ENCODE peak calls at places on chromosomes 3 and 15, in ten cellular contexts. One of them, this sample, is unnamed. For H3K4me1, the result is how much of the 10 kb centered on the place peaks cover.

GRCh38 chr3:66076861-66077495 is 38.3 kb upstream of the MAGI1 start:
- DNase-seq in hepatocyte: peak
- DNase-seq in GM23248: peak
- DNase-seq in ovary: no peak
- DNase-seq in DND-41: no peak
- DNase-seq in psoas muscle: no peak
- DNase-seq in body of pancreas: peak
- DNase-seq in CD8-positive, alpha-beta T cell: no peak
- DNase-seq in neural progenitor cell: no peak
- DNase-seq in cardiac muscle cell: no peak
- DNase-seq in this sample: no peak

GRCh38 chr3:94070341-94070911 is 7.6 kb downstream of the NSUN3 start:
- DNase-seq in cardiac muscle cell: no peak
- DNase-seq in body of pancreas: no peak
- DNase-seq in CD8-positive, alpha-beta T cell: no peak
- DNase-seq in ovary: no peak
- DNase-seq in hepatocyte: no peak
- DNase-seq in neural progenitor cell: no peak
- DNase-seq in DND-41: no peak
- DNase-seq in psoas muscle: no peak
- DNase-seq in GM23248: no peak
- DNase-seq in this sample: no peak

GRCh38 chr15:94383706-94384105 is 152.3 kb downstream of the MCTP2 start:
- DNase-seq in hepatocyte: no peak
- DNase-seq in DND-41: no peak
- DNase-seq in psoas muscle: no peak
- DNase-seq in body of pancreas: no peak
- DNase-seq in CD8-positive, alpha-beta T cell: no peak
- DNase-seq in GM23248: peak
- DNase-seq in cardiac muscle cell: no peak
- DNase-seq in ovary: no peak
- DNase-seq in neural progenitor cell: no peak
- DNase-seq in this sample: no peak

GRCh38 chr3:72722930-72723726 is 125.1 kb downstream of the SHQ1 start:
- DNase-seq in DND-41: no peak
- DNase-seq in GM23248: peak
- DNase-seq in psoas muscle: no peak
- DNase-seq in neural progenitor cell: no peak
- DNase-seq in cardiac muscle cell: no peak
- DNase-seq in hepatocyte: no peak
- DNase-seq in ovary: no peak
- DNase-seq in CD8-positive, alpha-beta T cell: no peak
- DNase-seq in body of pancreas: no peak
- DNase-seq in this sample: no peak

GRCh38 chr3:188165596-188165995 is 11.6 kb downstream of the LPP start:
- DNase-seq in neural progenitor cell: no peak
- DNase-seq in psoas muscle: no peak
- DNase-seq in DND-41: no peak
- DNase-seq in body of pancreas: no peak
- DNase-seq in ovary: no peak
- DNase-seq in GM23248: no peak
- DNase-seq in hepatocyte: peak
- DNase-seq in CD8-positive, alpha-beta T cell: no peak
- DNase-seq in cardiac muscle cell: no peak
- DNase-seq in this sample: peak

GRCh38 chr3:72903004-72903403 is 15.2 kb downstream of the GXYLT2 start:
- DNase-seq in body of pancreas: no peak
- DNase-seq in hepatocyte: peak
- DNase-seq in GM23248: peak
- DNase-seq in cardiac muscle cell: no peak
- DNase-seq in DND-41: no peak
- DNase-seq in ovary: no peak
- DNase-seq in CD8-positive, alpha-beta T cell: no peak
- DNase-seq in psoas muscle: no peak
- DNase-seq in neural progenitor cell: no peak
- DNase-seq in this sample: no peak

GRCh38 chr15:27592036-27592725 is 506.9 kb downstream of the OCA2 start:
- DNase-seq in body of pancreas: no peak
- DNase-seq in GM23248: peak
- DNase-seq in CD8-positive, alpha-beta T cell: no peak
- DNase-seq in ovary: no peak
- DNase-seq in DND-41: no peak
- DNase-seq in neural progenitor cell: peak
- DNase-seq in cardiac muscle cell: peak
- DNase-seq in psoas muscle: no peak
- DNase-seq in hepatocyte: peak
- DNase-seq in this sample: no peak

GRCh38 chr15:70356919-70357318 is 259.2 kb upstream of the TLE3 start:
- DNase-seq in GM23248: no peak
- DNase-seq in ovary: no peak
- DNase-seq in psoas muscle: no peak
- DNase-seq in neural progenitor cell: no peak
- DNase-seq in cardiac muscle cell: no peak
- DNase-seq in body of pancreas: no peak
- DNase-seq in hepatocyte: no peak
- DNase-seq in CD8-positive, alpha-beta T cell: peak
- DNase-seq in DND-41: no peak
- DNase-seq in this sample: no peak

GRCh38 chr3:33980252-33980651 is 181.8 kb downstream of the PDCD6IP start:
- DNase-seq in DND-41: no peak
- DNase-seq in ovary: no peak
- DNase-seq in psoas muscle: no peak
- DNase-seq in GM23248: peak
- DNase-seq in hepatocyte: peak
- DNase-seq in CD8-positive, alpha-beta T cell: no peak
- DNase-seq in cardiac muscle cell: peak
- DNase-seq in neural progenitor cell: peak
- DNase-seq in body of pancreas: no peak
- DNase-seq in this sample: peak

GRCh38 chr3:195129644-195130492 is 141.1 kb downstream of the XXYLT1 start:
- DNase-seq in ovary: no peak
- DNase-seq in neural progenitor cell: no peak
- DNase-seq in GM23248: no peak
- DNase-seq in cardiac muscle cell: no peak
- DNase-seq in body of pancreas: no peak
- DNase-seq in CD8-positive, alpha-beta T cell: no peak
- DNase-seq in DND-41: no peak
- DNase-seq in hepatocyte: no peak
- DNase-seq in psoas muscle: no peak
- DNase-seq in this sample: peak

GRCh38 chr15:51888593-51889195 is 59.2 kb downstream of the TMOD3 start:
- DNase-seq in psoas muscle: no peak
- DNase-seq in GM23248: peak
- DNase-seq in CD8-positive, alpha-beta T cell: no peak
- DNase-seq in cardiac muscle cell: peak
- DNase-seq in neural progenitor cell: peak
- DNase-seq in body of pancreas: no peak
- DNase-seq in hepatocyte: peak
- DNase-seq in DND-41: no peak
- DNase-seq in ovary: no peak
- DNase-seq in this sample: peak

GRCh38 chr3:127408022-127408683 is 120.3 kb upstream of the PRR20G start:
- DNase-seq in ovary: peak
- DNase-seq in cardiac muscle cell: no peak
- DNase-seq in hepatocyte: no peak
- DNase-seq in GM23248: no peak
- DNase-seq in psoas muscle: no peak
- DNase-seq in neural progenitor cell: no peak
- DNase-seq in CD8-positive, alpha-beta T cell: no peak
- DNase-seq in body of pancreas: no peak
- DNase-seq in DND-41: no peak
- DNase-seq in this sample: no peak

GRCh38 chr3:140147965-140148490 is 213.0 kb downstream of the CLSTN2 start:
- DNase-seq in GM23248: no peak
- DNase-seq in neural progenitor cell: no peak
- DNase-seq in cardiac muscle cell: no peak
- DNase-seq in ovary: no peak
- DNase-seq in psoas muscle: no peak
- DNase-seq in body of pancreas: no peak
- DNase-seq in hepatocyte: no peak
- DNase-seq in CD8-positive, alpha-beta T cell: no peak
- DNase-seq in DND-41: no peak
- DNase-seq in this sample: no peak
- H3K4me1 ChIP-seq in GM23248: under half
- H3K4me1 ChIP-seq in neural progenitor cell: under half
- H3K4me1 ChIP-seq in cardiac muscle cell: under half
- H3K4me1 ChIP-seq in ovary: under half
- H3K4me1 ChIP-seq in psoas muscle: under half
- H3K4me1 ChIP-seq in body of pancreas: under half
- H3K4me1 ChIP-seq in hepatocyte: under half
- H3K4me1 ChIP-seq in CD8-positive, alpha-beta T cell: under half
- H3K4me1 ChIP-seq in DND-41: under half
- H3K4me1 ChIP-seq in this sample: under half

DNA sequence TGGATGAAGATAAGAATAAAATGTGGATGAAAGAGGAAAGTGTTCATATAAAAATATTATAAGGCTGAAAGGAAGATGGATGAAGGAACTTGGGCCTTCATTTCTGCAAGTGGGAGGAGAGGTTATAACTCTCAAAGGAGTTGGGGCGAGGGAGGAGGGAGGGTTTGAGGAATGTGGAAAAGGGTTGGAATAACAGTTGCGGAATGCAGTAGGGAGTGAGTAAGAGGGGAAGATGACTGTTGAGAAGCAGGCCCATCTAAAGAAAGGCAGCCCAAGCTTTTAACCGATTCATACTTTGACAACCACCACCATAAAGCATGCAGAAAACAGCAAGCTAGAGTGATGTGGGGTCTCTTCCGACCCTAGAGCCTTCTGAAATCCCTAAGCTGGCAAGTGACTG is 8.3 kb upstream of the TM4SF4 start:
- DNase-seq in neural progenitor cell: no peak
- DNase-seq in ovary: no peak
- DNase-seq in hepatocyte: no peak
- DNase-seq in GM23248: peak
- DNase-seq in cardiac muscle cell: no peak
- DNase-seq in DND-41: no peak
- DNase-seq in body of pancreas: no peak
- DNase-seq in psoas muscle: no peak
- DNase-seq in CD8-positive, alpha-beta T cell: no peak
- DNase-seq in this sample: no peak
- H3K4me1 ChIP-seq in neural progenitor cell: under half
- H3K4me1 ChIP-seq in ovary: under half
- H3K4me1 ChIP-seq in hepatocyte: under half
- H3K4me1 ChIP-seq in GM23248: half or more
- H3K4me1 ChIP-seq in cardiac muscle cell: under half
- H3K4me1 ChIP-seq in DND-41: under half
- H3K4me1 ChIP-seq in body of pancreas: under half
- H3K4me1 ChIP-seq in psoas muscle: under half
- H3K4me1 ChIP-seq in CD8-positive, alpha-beta T cell: under half
- H3K4me1 ChIP-seq in this sample: under half

GRCh38 chr3:52280046-52280445 is 1.6 kb upstream of the WDR82 start:
- DNase-seq in GM23248: peak
- DNase-seq in ovary: no peak
- DNase-seq in neural progenitor cell: peak
- DNase-seq in DND-41: no peak
- DNase-seq in hepatocyte: peak
- DNase-seq in CD8-positive, alpha-beta T cell: no peak
- DNase-seq in body of pancreas: no peak
- DNase-seq in psoas muscle: no peak
- DNase-seq in cardiac muscle cell: peak
- DNase-seq in this sample: no peak

GRCh38 chr3:52277972-52278509 is 408 bp downstream of the WDR82 start:
- DNase-seq in cardiac muscle cell: peak
- DNase-seq in DND-41: no peak
- DNase-seq in hepatocyte: peak
- DNase-seq in neural progenitor cell: peak
- DNase-seq in GM23248: peak
- DNase-seq in psoas muscle: peak
- DNase-seq in body of pancreas: peak
- DNase-seq in CD8-positive, alpha-beta T cell: no peak
- DNase-seq in ovary: no peak
- DNase-seq in this sample: peak

GRCh38 chr3:52286777-52287110 is 884 bp upstream of the GLYCTK start:
- DNase-seq in ovary: peak
- DNase-seq in body of pancreas: no peak
- DNase-seq in CD8-positive, alpha-beta T cell: no peak
- DNase-seq in cardiac muscle cell: no peak
- DNase-seq in DND-41: no peak
- DNase-seq in GM23248: peak
- DNase-seq in psoas muscle: no peak
- DNase-seq in hepatocyte: no peak
- DNase-seq in neural progenitor cell: no peak
- DNase-seq in this sample: no peak

GRCh38 chr3:52278510-52279069 is at the start of gene WDR82:
- DNase-seq in body of pancreas: peak
- DNase-seq in psoas muscle: peak
- DNase-seq in hepatocyte: peak
- DNase-seq in neural progenitor cell: peak
- DNase-seq in GM23248: peak
- DNase-seq in DND-41: peak
- DNase-seq in cardiac muscle cell: peak
- DNase-seq in CD8-positive, alpha-beta T cell: peak
- DNase-seq in ovary: peak
- DNase-seq in this sample: peak

DNA sequence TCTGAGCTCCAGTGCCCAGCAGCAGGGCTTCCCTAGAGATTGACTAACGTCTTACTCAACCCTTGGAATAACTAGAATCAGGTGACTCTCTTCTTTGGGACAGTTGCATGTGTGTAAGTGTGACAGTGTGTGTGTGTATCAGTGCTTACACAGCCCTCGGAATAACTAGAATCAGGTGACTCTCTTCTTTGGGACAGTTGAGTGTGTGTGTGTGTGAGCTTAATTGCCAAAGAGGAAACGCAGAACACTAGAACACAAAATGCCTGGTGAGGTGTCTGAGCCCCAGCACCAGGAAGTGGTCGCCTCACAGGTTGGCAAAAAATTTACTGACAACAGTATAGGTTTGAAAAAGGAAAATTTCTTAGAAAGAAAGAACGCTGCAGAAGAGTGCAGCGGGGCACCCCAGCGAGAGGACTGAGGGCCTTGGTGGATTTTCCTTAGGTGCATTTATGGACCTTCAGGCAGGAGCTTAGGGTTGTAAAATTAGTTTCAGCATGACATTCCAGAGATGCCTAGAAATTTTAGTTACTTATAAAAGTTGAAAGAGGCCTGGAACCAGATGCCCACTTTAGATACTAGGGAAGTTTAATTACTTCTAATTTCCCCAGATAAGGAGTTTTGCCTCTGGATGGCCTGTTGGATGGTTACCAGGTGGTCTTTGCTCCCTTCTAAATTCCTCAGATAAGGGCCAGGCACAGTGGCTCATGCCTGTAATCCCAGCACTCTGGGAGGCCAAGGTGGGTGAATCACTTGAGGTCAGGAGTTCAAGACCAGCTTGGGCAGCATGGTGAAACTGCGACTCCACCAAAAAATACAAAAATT is 3.7 kb upstream of the WDR82 start:
- DNase-seq in ovary: peak
- DNase-seq in GM23248: peak
- DNase-seq in psoas muscle: no peak
- DNase-seq in body of pancreas: no peak
- DNase-seq in CD8-positive, alpha-beta T cell: peak
- DNase-seq in neural progenitor cell: no peak
- DNase-seq in DND-41: peak
- DNase-seq in hepatocyte: no peak
- DNase-seq in cardiac muscle cell: no peak
- DNase-seq in this sample: no peak
- H3K4me1 ChIP-seq in ovary: under half
- H3K4me1 ChIP-seq in GM23248: under half
- H3K4me1 ChIP-seq in psoas muscle: under half
- H3K4me1 ChIP-seq in body of pancreas: half or more
- H3K4me1 ChIP-seq in CD8-positive, alpha-beta T cell: half or more
- H3K4me1 ChIP-seq in neural progenitor cell: under half
- H3K4me1 ChIP-seq in DND-41: under half
- H3K4me1 ChIP-seq in hepatocyte: half or more
- H3K4me1 ChIP-seq in cardiac muscle cell: under half
- H3K4me1 ChIP-seq in this sample: under half

GRCh38 chr3:175704366-175705041 is 845.4 kb downstream of the NAALADL2 start:
- DNase-seq in ovary: no peak
- DNase-seq in neural progenitor cell: no peak
- DNase-seq in psoas muscle: no peak
- DNase-seq in GM23248: no peak
- DNase-seq in body of pancreas: no peak
- DNase-seq in CD8-positive, alpha-beta T cell: no peak
- DNase-seq in DND-41: no peak
- DNase-seq in hepatocyte: no peak
- DNase-seq in cardiac muscle cell: no peak
- DNase-seq in this sample: no peak
- H3K4me1 ChIP-seq in ovary: under half
- H3K4me1 ChIP-seq in neural progenitor cell: under half
- H3K4me1 ChIP-seq in psoas muscle: under half
- H3K4me1 ChIP-seq in GM23248: under half
- H3K4me1 ChIP-seq in body of pancreas: under half
- H3K4me1 ChIP-seq in CD8-positive, alpha-beta T cell: under half
- H3K4me1 ChIP-seq in DND-41: under half
- H3K4me1 ChIP-seq in hepatocyte: under half
- H3K4me1 ChIP-seq in cardiac muscle cell: under half
- H3K4me1 ChIP-seq in this sample: under half

This sample was measured in Karpas-422.